ENCODE peak calls at places on chromosomes 13 and 19, in seven cellular contexts. S is neural progenitor cell; W is activated CD4-positive, alpha-beta T cell treated with anti-CD3 and anti-CD28 coated beads for 48 hours; A is NCI-H1092 treated with DMSO at 0.1 percent for 48 hours; I is NCI-H1105; R is stimulated activated CD4-positive, alpha-beta T cell treated with anti-CD3 and anti-CD28 coated beads, Interleukin-1b, Interleukin-23, amount 100 ng/mL, for 24 hours; G is SK-N-SH. N is an unnamed sample.

GRCh38 chr13:46628622-46629365 is 75.8 kb downstream of the LRCH1 start:
- DNase-seq in G (no peak), W (no peak), R (no peak), A (no peak), I (no peak), S (no peak), N (no peak)

GRCh38 chr19:47107201-47107952 is 6.2 kb downstream of the ZC3H4 start:
- DNase-seq in I (no peak), S (no peak), R (no peak), G (no peak), W (peak; percentile 54), A (no peak), N (no peak)

GRCh38 chr13:33849211-33849610 is 31.3 kb downstream of the RFC3 start:
- DNase-seq in I (no peak), G (no peak), S (no peak), W (no peak), A (no peak), R (no peak), N (no peak)

GRCh38 chr13:73975767-73976166 is 158.4 kb downstream of the KLF12 start:
- DNase-seq in W (no peak), A (no peak), G (no peak), R (no peak), I (no peak), S (no peak), N (no peak)

GRCh38 chr13:24149306-24150032 is 11.1 kb upstream of the SPATA13 start:
- DNase-seq in G (no peak), R (no peak), A (no peak), W (no peak), I (no peak), S (no peak), N (no peak)

GRCh38 chr19:484494-484893 is 11.8 kb upstream of the MADCAM1 start:
- DNase-seq in W (no peak), R (no peak), G (no peak), I (no peak), S (no peak), A (no peak), N (no peak)

GRCh38 chr19:55370305-55370988 is at the start of gene IL11:
- DNase-seq in G (no peak), W (no peak), A (no peak), I (no peak), S (peak; percentile 44), R (no peak), N (no peak)

GRCh38 chr19:14185158-14185557 is 20.8 kb downstream of the ADGRL1 start:
- DNase-seq in W (no peak), G (no peak), S (no peak), I (no peak), R (no peak), A (no peak), N (no peak)

GRCh38 chr13:25833761-25834160 is 218.1 kb downstream of the SHISA2 start:
- DNase-seq in W (no peak), G (no peak), R (no peak), S (no peak), A (no peak), I (no peak), N (no peak)

GRCh38 chr13:86409466-86410241 is 610.4 kb upstream of the SLITRK6 start:
- DNase-seq in W (no peak), I (no peak), S (no peak), A (no peak), G (no peak), R (no peak), N (no peak)

GRCh38 chr19:49339364-49340068 is 4.3 kb downstream of the CD37 start:
- DNase-seq in W (no peak), A (peak; percentile 49), R (no peak), G (peak; percentile 90), I (no peak), S (peak; percentile 97), N (peak; percentile 99)

GRCh38 chr19:43455321-43456113 is 9.9 kb downstream of the LYPD3 start:
- DNase-seq in A (no peak), R (no peak), W (no peak), I (no peak), G (no peak), S (no peak), N (no peak)